ENCODE peak calls at places on chromosome 14, in nine cellular contexts. One of them, this sample, is unnamed.

GRCh38 chr14:70658899-70659298 is 17.2 kb downstream of the TTC9 start:
- DNase-seq in IMR-90: no peak
- DNase-seq in body of pancreas: no peak
- DNase-seq in OCI-LY7: peak
- DNase-seq in uterus: no peak
- DNase-seq in GM12865: peak
- DNase-seq in PC-3: no peak
- DNase-seq in HCT116: no peak
- DNase-seq in dorsolateral prefrontal cortex: no peak
- DNase-seq in this sample: no peak

GRCh38 chr14:90740081-90740480 is 76.1 kb downstream of the TTC7B start:
- DNase-seq in IMR-90: no peak
- DNase-seq in body of pancreas: peak
- DNase-seq in OCI-LY7: no peak
- DNase-seq in uterus: no peak
- DNase-seq in GM12865: no peak
- DNase-seq in PC-3: no peak
- DNase-seq in HCT116: no peak
- DNase-seq in dorsolateral prefrontal cortex: no peak
- DNase-seq in this sample: no peak

GRCh38 chr14:81127785-81128184 is 93.0 kb downstream of the GTF2A1 start:
- DNase-seq in IMR-90: peak
- DNase-seq in body of pancreas: no peak
- DNase-seq in OCI-LY7: no peak
- DNase-seq in uterus: no peak
- DNase-seq in GM12865: no peak
- DNase-seq in PC-3: no peak
- DNase-seq in HCT116: no peak
- DNase-seq in dorsolateral prefrontal cortex: no peak
- DNase-seq in this sample: no peak

GRCh38 chr14:64232095-64232830 is 61.9 kb downstream of the ESR2 start:
- DNase-seq in IMR-90: peak
- DNase-seq in body of pancreas: no peak
- DNase-seq in OCI-LY7: peak
- DNase-seq in uterus: no peak
- DNase-seq in GM12865: peak
- DNase-seq in PC-3: peak
- DNase-seq in HCT116: no peak
- DNase-seq in dorsolateral prefrontal cortex: no peak
- DNase-seq in this sample: peak

GRCh38 chr14:51004352-51004800 is 60.1 kb upstream of the PYGL start:
- DNase-seq in IMR-90: no peak
- DNase-seq in body of pancreas: no peak
- DNase-seq in OCI-LY7: no peak
- DNase-seq in uterus: no peak
- DNase-seq in GM12865: no peak
- DNase-seq in PC-3: no peak
- DNase-seq in HCT116: no peak
- DNase-seq in dorsolateral prefrontal cortex: no peak
- DNase-seq in this sample: no peak

GRCh38 chr14:23521785-23522640 is 29.6 kb downstream of the ZFHX2 start:
- DNase-seq in IMR-90: no peak
- DNase-seq in body of pancreas: no peak
- DNase-seq in OCI-LY7: no peak
- DNase-seq in uterus: no peak
- DNase-seq in GM12865: no peak
- DNase-seq in PC-3: no peak
- DNase-seq in HCT116: no peak
- DNase-seq in dorsolateral prefrontal cortex: no peak
- DNase-seq in this sample: no peak

GRCh38 chr14:36941783-36942521 is 230.5 kb downstream of the SLC25A21 start:
- DNase-seq in IMR-90: peak
- DNase-seq in body of pancreas: peak
- DNase-seq in OCI-LY7: peak
- DNase-seq in uterus: peak
- DNase-seq in GM12865: peak
- DNase-seq in PC-3: peak
- DNase-seq in HCT116: peak
- DNase-seq in dorsolateral prefrontal cortex: peak
- DNase-seq in this sample: peak

GRCh38 chr14:71212683-71213107 is 305.4 kb downstream of the PCNX1 start:
- DNase-seq in IMR-90: peak
- DNase-seq in body of pancreas: no peak
- DNase-seq in OCI-LY7: no peak
- DNase-seq in uterus: no peak
- DNase-seq in GM12865: peak
- DNase-seq in PC-3: no peak
- DNase-seq in HCT116: no peak
- DNase-seq in dorsolateral prefrontal cortex: peak
- DNase-seq in this sample: no peak

GRCh38 chr14:104894331-104895206 is 29.5 kb downstream of the CEP170B start:
- DNase-seq in IMR-90: no peak
- DNase-seq in body of pancreas: peak
- DNase-seq in OCI-LY7: no peak
- DNase-seq in uterus: peak
- DNase-seq in GM12865: peak
- DNase-seq in PC-3: no peak
- DNase-seq in HCT116: no peak
- DNase-seq in dorsolateral prefrontal cortex: no peak
- DNase-seq in this sample: no peak

GRCh38 chr14:81157431-81157830 is 63.3 kb downstream of the GTF2A1 start:
- DNase-seq in IMR-90: no peak
- DNase-seq in body of pancreas: no peak
- DNase-seq in OCI-LY7: no peak
- DNase-seq in uterus: no peak
- DNase-seq in GM12865: no peak
- DNase-seq in PC-3: no peak
- DNase-seq in HCT116: no peak
- DNase-seq in dorsolateral prefrontal cortex: no peak
- DNase-seq in this sample: no peak

GRCh38 chr14:34692898-34693227 is 21.5 kb downstream of the CFL2 start:
- DNase-seq in IMR-90: no peak
- DNase-seq in body of pancreas: no peak
- DNase-seq in OCI-LY7: no peak
- DNase-seq in uterus: no peak
- DNase-seq in GM12865: no peak
- DNase-seq in PC-3: no peak
- DNase-seq in HCT116: no peak
- DNase-seq in dorsolateral prefrontal cortex: no peak
- DNase-seq in this sample: no peak

GRCh38 chr14:61281186-61281676 is at the start of gene TMEM30B:
- DNase-seq in IMR-90: no peak
- DNase-seq in body of pancreas: peak
- DNase-seq in OCI-LY7: no peak
- DNase-seq in uterus: no peak
- DNase-seq in GM12865: no peak
- DNase-seq in PC-3: peak
- DNase-seq in HCT116: no peak
- DNase-seq in dorsolateral prefrontal cortex: no peak
- DNase-seq in this sample: no peak

GRCh38 chr14:25150934-25151790 is 101.2 kb upstream of the STXBP6 start:
- DNase-seq in IMR-90: peak
- DNase-seq in body of pancreas: no peak
- DNase-seq in OCI-LY7: peak
- DNase-seq in uterus: no peak
- DNase-seq in GM12865: peak
- DNase-seq in PC-3: peak
- DNase-seq in HCT116: peak
- DNase-seq in dorsolateral prefrontal cortex: no peak
- DNase-seq in this sample: peak

GRCh38 chr14:50941151-50941550 is 3.1 kb downstream of the PYGL start:
- DNase-seq in IMR-90: peak
- DNase-seq in body of pancreas: no peak
- DNase-seq in OCI-LY7: no peak
- DNase-seq in uterus: no peak
- DNase-seq in GM12865: no peak
- DNase-seq in PC-3: no peak
- DNase-seq in HCT116: no peak
- DNase-seq in dorsolateral prefrontal cortex: no peak
- DNase-seq in this sample: peak

DNA sequence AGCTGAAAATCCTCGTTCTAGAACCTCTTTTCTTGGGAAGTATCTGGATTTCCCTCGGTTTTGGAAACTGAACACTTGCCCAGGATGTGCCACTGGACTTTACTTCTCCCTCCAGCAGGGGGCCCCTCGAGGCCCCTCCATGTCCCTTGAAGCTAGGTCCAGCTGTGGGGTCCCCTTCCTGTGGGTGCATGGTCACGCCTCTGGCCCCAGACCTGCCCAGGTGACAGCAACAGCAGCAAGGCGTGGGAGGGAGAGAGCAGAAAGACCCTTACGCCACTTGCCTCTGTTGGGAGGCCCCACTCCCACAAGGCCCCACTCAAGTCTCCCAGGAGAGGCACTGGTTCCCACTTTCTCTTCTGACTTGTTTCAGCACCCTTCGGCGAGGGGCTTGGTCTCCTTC is 3.1 kb downstream of the SLC25A29 start:
- DNase-seq in IMR-90: no peak
- DNase-seq in body of pancreas: no peak
- DNase-seq in OCI-LY7: peak
- DNase-seq in uterus: no peak
- DNase-seq in GM12865: peak
- DNase-seq in PC-3: peak
- DNase-seq in HCT116: no peak
- DNase-seq in dorsolateral prefrontal cortex: no peak
- DNase-seq in this sample: no peak
- TF ChIP-seq CTCF in IMR-90: peak
- TF ChIP-seq CTCF in body of pancreas: peak
- TF ChIP-seq CTCF in OCI-LY7: peak
- TF ChIP-seq CTCF in uterus: peak
- TF ChIP-seq CTCF in GM12865: peak
- TF ChIP-seq CTCF in PC-3: peak
- TF ChIP-seq CTCF in HCT116: peak
- TF ChIP-seq CTCF in dorsolateral prefrontal cortex: no peak
- TF ChIP-seq CTCF in this sample: peak

GRCh38 chr14:67268456-67269115 is 27.4 kb downstream of the PALS1 start:
- DNase-seq in IMR-90: peak
- DNase-seq in body of pancreas: no peak
- DNase-seq in OCI-LY7: no peak
- DNase-seq in uterus: no peak
- DNase-seq in GM12865: no peak
- DNase-seq in PC-3: no peak
- DNase-seq in HCT116: no peak
- DNase-seq in dorsolateral prefrontal cortex: no peak
- DNase-seq in this sample: no peak

GRCh38 chr14:67270933-67271332 is 29.7 kb downstream of the PALS1 start:
- DNase-seq in IMR-90: no peak
- DNase-seq in body of pancreas: no peak
- DNase-seq in OCI-LY7: no peak
- DNase-seq in uterus: no peak
- DNase-seq in GM12865: no peak
- DNase-seq in PC-3: no peak
- DNase-seq in HCT116: no peak
- DNase-seq in dorsolateral prefrontal cortex: no peak
- DNase-seq in this sample: no peak

GRCh38 chr14:67270354-67270753 is 29.1 kb downstream of the PALS1 start:
- DNase-seq in IMR-90: peak
- DNase-seq in body of pancreas: no peak
- DNase-seq in OCI-LY7: no peak
- DNase-seq in uterus: no peak
- DNase-seq in GM12865: no peak
- DNase-seq in PC-3: no peak
- DNase-seq in HCT116: no peak
- DNase-seq in dorsolateral prefrontal cortex: no peak
- DNase-seq in this sample: no peak

GRCh38 chr14:67267929-67268328 is 26.7 kb downstream of the PALS1 start:
- DNase-seq in IMR-90: no peak
- DNase-seq in body of pancreas: no peak
- DNase-seq in OCI-LY7: no peak
- DNase-seq in uterus: no peak
- DNase-seq in GM12865: no peak
- DNase-seq in PC-3: no peak
- DNase-seq in HCT116: no peak
- DNase-seq in dorsolateral prefrontal cortex: no peak
- DNase-seq in this sample: no peak

GRCh38 chr14:67269338-67270060 is 28.3 kb downstream of the PALS1 start:
- DNase-seq in IMR-90: peak
- DNase-seq in body of pancreas: no peak
- DNase-seq in OCI-LY7: no peak
- DNase-seq in uterus: no peak
- DNase-seq in GM12865: no peak
- DNase-seq in PC-3: no peak
- DNase-seq in HCT116: no peak
- DNase-seq in dorsolateral prefrontal cortex: no peak
- DNase-seq in this sample: peak
- H3K4me3 ChIP-seq in IMR-90: no peak
- H3K4me3 ChIP-seq in body of pancreas: no peak
- H3K4me3 ChIP-seq in OCI-LY7: no peak
- H3K4me3 ChIP-seq in uterus: no peak
- H3K4me3 ChIP-seq in GM12865: no peak
- H3K4me3 ChIP-seq in PC-3: no peak
- H3K4me3 ChIP-seq in HCT116: no peak
- H3K4me3 ChIP-seq in dorsolateral prefrontal cortex: no peak
- H3K4me3 ChIP-seq in this sample: no peak

GRCh38 chr14:76015191-76015590 is 29.6 kb downstream of the IFT43 start:
- DNase-seq in IMR-90: no peak
- DNase-seq in body of pancreas: no peak
- DNase-seq in OCI-LY7: no peak
- DNase-seq in uterus: no peak
- DNase-seq in GM12865: no peak
- DNase-seq in PC-3: no peak
- DNase-seq in HCT116: no peak
- DNase-seq in dorsolateral prefrontal cortex: no peak
- DNase-seq in this sample: no peak

GRCh38 chr14:76022991-76023390 is 37.4 kb downstream of the IFT43 start:
- DNase-seq in IMR-90: peak
- DNase-seq in body of pancreas: no peak
- DNase-seq in OCI-LY7: no peak
- DNase-seq in uterus: no peak
- DNase-seq in GM12865: no peak
- DNase-seq in PC-3: no peak
- DNase-seq in HCT116: no peak
- DNase-seq in dorsolateral prefrontal cortex: no peak
- DNase-seq in this sample: no peak

GRCh38 chr14:76023757-76024156 is 38.2 kb downstream of the IFT43 start:
- DNase-seq in IMR-90: no peak
- DNase-seq in body of pancreas: no peak
- DNase-seq in OCI-LY7: no peak
- DNase-seq in uterus: no peak
- DNase-seq in GM12865: peak
- DNase-seq in PC-3: no peak
- DNase-seq in HCT116: no peak
- DNase-seq in dorsolateral prefrontal cortex: no peak
- DNase-seq in this sample: no peak

GRCh38 chr14:76015668-76016067 is 30.1 kb downstream of the IFT43 start:
- DNase-seq in IMR-90: no peak
- DNase-seq in body of pancreas: no peak
- DNase-seq in OCI-LY7: peak
- DNase-seq in uterus: no peak
- DNase-seq in GM12865: peak
- DNase-seq in PC-3: no peak
- DNase-seq in HCT116: no peak
- DNase-seq in dorsolateral prefrontal cortex: no peak
- DNase-seq in this sample: no peak

GRCh38 chr14:76019676-76020075 is 34.1 kb downstream of the IFT43 start:
- DNase-seq in IMR-90: no peak
- DNase-seq in body of pancreas: no peak
- DNase-seq in OCI-LY7: peak
- DNase-seq in uterus: no peak
- DNase-seq in GM12865: no peak
- DNase-seq in PC-3: peak
- DNase-seq in HCT116: no peak
- DNase-seq in dorsolateral prefrontal cortex: no peak
- DNase-seq in this sample: no peak
- TF ChIP-seq CTCF in IMR-90: no peak
- TF ChIP-seq CTCF in body of pancreas: no peak
- TF ChIP-seq CTCF in OCI-LY7: no peak
- TF ChIP-seq CTCF in uterus: no peak
- TF ChIP-seq CTCF in GM12865: no peak
- TF ChIP-seq CTCF in PC-3: no peak
- TF ChIP-seq CTCF in HCT116: no peak
- TF ChIP-seq CTCF in dorsolateral prefrontal cortex: no peak
- TF ChIP-seq CTCF in this sample: no peak

GRCh38 chr14:88668448-88669116 is 105.7 kb downstream of the ZC3H14 start:
- DNase-seq in IMR-90: no peak
- DNase-seq in body of pancreas: no peak
- DNase-seq in OCI-LY7: peak
- DNase-seq in uterus: no peak
- DNase-seq in GM12865: peak
- DNase-seq in PC-3: no peak
- DNase-seq in HCT116: no peak
- DNase-seq in dorsolateral prefrontal cortex: no peak
- DNase-seq in this sample: no peak
- H3K4me3 ChIP-seq in IMR-90: no peak
- H3K4me3 ChIP-seq in body of pancreas: no peak
- H3K4me3 ChIP-seq in OCI-LY7: no peak
- H3K4me3 ChIP-seq in uterus: no peak
- H3K4me3 ChIP-seq in GM12865: peak
- H3K4me3 ChIP-seq in PC-3: no peak
- H3K4me3 ChIP-seq in HCT116: no peak
- H3K4me3 ChIP-seq in dorsolateral prefrontal cortex: no peak
- H3K4me3 ChIP-seq in this sample: no peak

This sample was measured in astrocyte of the cerebellum.